ENCODE peak calls at places on chromosomes 2 and 18, in four cellular contexts. N is cardiac muscle cell, R is foreskin fibroblast, S is heart left ventricle. O is an unnamed sample.

GRCh38 chr18:38752430-38752829 is 1186.8 kb upstream of the CELF4 start:
- DNase-seq in N (no peak), R (no peak), S (no peak), O (no peak)

GRCh38 chr2:55839182-55839819 is 84.3 kb downstream of the EFEMP1 start:
- DNase-seq in N (peak), R (peak), S (no peak), O (peak)

GRCh38 chr18:48376406-48376805 is 32.8 kb downstream of the ZBTB7C start:
- DNase-seq in N (no peak), R (no peak), S (no peak), O (no peak)

GRCh38 chr18:36377626-36378025 is 80.1 kb downstream of the FHOD3 start:
- DNase-seq in N (no peak), R (no peak), S (no peak), O (no peak)

GRCh38 chr18:44392933-44393332 is 287.8 kb upstream of the SETBP1 start:
- DNase-seq in N (no peak), R (no peak), S (no peak), O (no peak)

GRCh38 chr2:230589025-230589424 is 123.6 kb upstream of the CAB39 start:
- DNase-seq in N (no peak), R (no peak), S (no peak), O (no peak)

GRCh38 chr18:76658627-76659026 is 163.6 kb upstream of the ZNF516 start:
- DNase-seq in N (no peak), R (no peak), S (no peak), O (no peak)

GRCh38 chr2:23009545-23010149 is 375.3 kb upstream of the KLHL29 start:
- DNase-seq in N (peak), R (no peak), S (peak), O (peak)

GRCh38 chr2:31511376-31511775 is 69.4 kb downstream of the SRD5A2 start:
- DNase-seq in N (no peak), R (no peak), S (no peak), O (no peak)

GRCh38 chr18:3330622-3331021 is 68.7 kb downstream of the MYL12B start:
- DNase-seq in N (no peak), R (no peak), S (no peak), O (no peak)

GRCh38 chr2:216536725-216537124 is 38.1 kb downstream of the RPL37A start:
- DNase-seq in N (peak), R (peak), S (peak), O (peak)

GRCh38 chr2:221518201-221518936 is 53.7 kb downstream of the EPHA4 start:
- DNase-seq in N (peak), R (no peak), S (no peak), O (no peak)

GRCh38 chr2:28393115-28393836 is 618 bp downstream of the FOSL2 start:
- DNase-seq in N (peak), R (peak), S (peak), O (no peak)

GRCh38 chr18:11849845-11850747 is 1.1 kb upstream of the CHMP1B start:
- DNase-seq in N (peak), R (peak), S (peak), O (peak)

GRCh38 chr2:28662044-28662443 is 89.6 kb upstream of the PPP1CB start:
- DNase-seq in N (no peak), R (peak), S (no peak), O (no peak)

GRCh38 chr2:179974743-179975142 is 32.4 kb downstream of the CWC22 start:
- DNase-seq in N (no peak), R (no peak), S (no peak), O (no peak)

GRCh38 chr2:229118947-229119346 is 152.1 kb downstream of the PID1 start:
- DNase-seq in N (no peak), R (no peak), S (no peak), O (no peak)

GRCh38 chr18:59656488-59656887 is 40.7 kb downstream of the CCBE1 start:
- DNase-seq in N (no peak), R (no peak), S (no peak), O (no peak)

GRCh38 chr2:47094519-47095155 is 60.5 kb downstream of the STPG4 start:
- DNase-seq in N (no peak), R (no peak), S (no peak), O (no peak)

GRCh38 chr2:232668805-232669444 is 28.2 kb upstream of the GIGYF2 start:
- DNase-seq in N (peak), R (no peak), S (peak), O (no peak)

GRCh38 chr2:10211822-10212438 is 89.4 kb downstream of the RRM2 start:
- DNase-seq in N (no peak), R (no peak), S (no peak), O (no peak)

GRCh38 chr2:121664086-121664485 is 14.8 kb upstream of the CLASP1 start:
- DNase-seq in N (no peak), R (peak), S (no peak), O (peak)

GRCh38 chr2:37825586-37825985 is 99.5 kb upstream of the RMDN2 start:
- DNase-seq in N (no peak), R (no peak), S (no peak), O (no peak)

GRCh38 chr2:223591596-223591995 is 10.6 kb downstream of the SCG2 start:
- DNase-seq in N (no peak), R (peak), S (no peak), O (no peak)

GRCh38 chr2:121796239-121796638 is 40.8 kb downstream of the TSN start:
- DNase-seq in N (no peak), R (no peak), S (no peak), O (no peak)

DNA sequence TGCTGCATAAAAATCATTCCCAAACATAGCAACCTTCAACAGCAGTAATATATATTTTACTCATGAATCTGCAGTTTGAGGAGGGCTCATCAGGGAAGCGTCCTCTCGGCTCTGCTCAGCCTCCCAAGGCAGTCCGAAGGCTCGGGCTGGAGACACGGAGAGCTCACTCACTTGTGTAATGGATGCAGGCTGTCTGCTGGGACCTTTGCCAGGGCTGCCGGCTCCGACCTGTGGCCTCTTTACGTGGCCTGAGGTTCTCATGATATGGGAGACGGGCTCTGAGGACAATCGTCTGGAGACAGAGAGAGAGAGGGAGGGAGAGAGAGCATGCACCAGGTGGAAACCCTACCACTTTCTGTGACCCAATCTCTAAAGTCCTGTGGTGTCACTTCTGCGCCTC is 59.9 kb downstream of the CD8B2 start:
- DNase-seq in N (peak), R (peak), S (peak), O (no peak)
- H3K4me3 ChIP-seq in N (no peak), R (no peak), S (no peak), O (no peak)

GRCh38 chr2:11907178-11907577 is 160.7 kb downstream of the LPIN1 start:
- DNase-seq in N (no peak), R (no peak), S (no peak), O (no peak)
- H3K4me3 ChIP-seq in N (no peak), R (no peak), S (no peak), O (no peak)

GRCh38 chr2:64915510-64915900 is 73.7 kb upstream of the SLC1A4 start:
- DNase-seq in N (no peak), R (no peak), S (no peak), O (no peak)
- H3K4me3 ChIP-seq in N (no peak), R (no peak), S (no peak), O (no peak)

DNA sequence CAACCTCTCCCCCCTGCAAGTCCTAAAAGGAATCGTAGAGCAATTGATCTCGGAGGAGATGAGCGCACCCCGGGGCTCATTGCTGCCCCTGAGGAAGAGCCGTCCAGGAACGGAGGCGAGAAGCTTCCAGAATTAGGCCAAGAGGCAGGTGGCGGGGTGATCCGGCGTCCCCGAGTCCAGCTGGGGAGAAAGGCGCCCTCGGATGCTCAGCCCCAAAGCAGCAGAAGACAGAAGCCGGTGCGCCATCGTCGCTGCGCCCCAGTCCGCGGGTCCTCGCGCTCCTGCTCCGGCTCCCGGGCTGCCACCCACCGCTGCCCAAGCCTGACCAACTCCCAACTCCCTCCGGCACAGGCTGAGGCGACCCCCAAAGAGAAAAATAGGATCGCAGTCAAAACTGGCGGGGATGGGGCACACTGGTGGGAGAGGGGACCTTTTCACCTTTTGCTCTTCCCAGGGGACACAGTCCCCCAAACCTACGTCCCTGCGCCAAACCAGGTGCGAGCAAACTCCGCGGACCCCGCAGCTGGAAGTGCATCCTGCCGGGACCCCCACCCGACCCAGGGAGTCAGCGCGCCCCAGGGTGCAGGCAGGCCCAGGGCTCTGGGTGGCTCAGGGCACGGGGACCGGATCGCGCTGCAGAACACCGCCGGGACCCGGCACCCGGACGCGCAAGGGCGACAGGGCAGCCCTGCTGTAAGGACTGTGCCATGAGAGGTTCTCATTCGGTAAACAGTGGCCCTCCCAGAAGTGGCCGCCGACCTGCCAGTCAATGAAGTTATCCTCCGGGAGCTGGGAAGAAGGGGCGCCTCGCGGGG is 8.5 kb upstream of the MEIS1 start:
- DNase-seq in N (no peak), R (no peak), S (peak), O (no peak)
- H3K4me3 ChIP-seq in N (peak), R (peak), S (no peak), O (peak)

GRCh38 chr2:191844706-191845105 is 2.2 kb downstream of the CAVIN2 start:
- DNase-seq in N (no peak), R (peak), S (no peak), O (no peak)
- H3K4me3 ChIP-seq in N (no peak), R (peak), S (peak), O (peak)

GRCh38 chr18:57353940-57354461 is 1.6 kb downstream of the ST8SIA3 start:
- DNase-seq in N (peak), R (peak), S (peak), O (no peak)
- H3K4me3 ChIP-seq in N (peak), R (no peak), S (no peak), O (peak)

O was measured in skeletal muscle cell.